ENCODE peak calls at places on chromosome 15, in six cellular contexts. O is mesenchymal stem cell, K is neuronal stem cell, Y is neural progenitor cell, Q is fibroblast of lung, E is HCT116. J is an unnamed sample. For H3K27me3, the result is how much of the 10 kb centered on the place peaks cover.

GRCh38 chr15:83471307-83471866 is 24.2 kb downstream of the SH3GL3 start:
- DNase-seq in O (no peak), K (no peak), Y (no peak), Q (no peak), E (no peak), J (no peak)

GRCh38 chr15:22979699-22980188 is 424 bp downstream of the CYFIP1 start:
- DNase-seq in O (peak), K (peak), Y (peak), Q (peak), E (no peak), J (peak)

GRCh38 chr15:68581725-68582124 is 2.9 kb downstream of the CORO2B start:
- DNase-seq in O (no peak), K (no peak), Y (no peak), Q (no peak), E (no peak), J (no peak)

GRCh38 chr15:49343546-49343945 is 79.5 kb upstream of the FGF7 start:
- DNase-seq in O (no peak), K (no peak), Y (no peak), Q (no peak), E (no peak), J (peak)

GRCh38 chr15:65653781-65654521 is 32.2 kb downstream of the SLC24A1 start:
- DNase-seq in O (peak), K (no peak), Y (no peak), Q (no peak), E (no peak), J (peak)

GRCh38 chr15:25795712-25796111 is 67.4 kb downstream of the ATP10A start:
- DNase-seq in O (no peak), K (no peak), Y (no peak), Q (no peak), E (no peak), J (no peak)

GRCh38 chr15:39244776-39245175 is 336.1 kb upstream of the THBS1 start:
- DNase-seq in O (no peak), K (no peak), Y (no peak), Q (no peak), E (no peak), J (no peak)

GRCh38 chr15:96293446-96293845 is 37.1 kb upstream of the NR2F2 start:
- DNase-seq in O (no peak), K (no peak), Y (no peak), Q (peak), E (no peak), J (no peak)

GRCh38 chr15:33243869-33244268 is 49.4 kb upstream of the FMN1 start:
- DNase-seq in O (peak), K (no peak), Y (no peak), Q (peak), E (no peak), J (peak)

GRCh38 chr15:48084759-48085420 is 35.9 kb upstream of the SLC24A5 start:
- DNase-seq in O (peak), K (peak), Y (peak), Q (peak), E (no peak), J (peak)

GRCh38 chr15:79349526-79349925 is 38.6 kb downstream of the TMED3 start:
- DNase-seq in O (peak), K (no peak), Y (no peak), Q (no peak), E (no peak), J (no peak)

GRCh38 chr15:59492389-59493377 is 54.7 kb downstream of the FAM81A start:
- DNase-seq in O (peak), K (peak), Y (peak), Q (peak), E (peak), J (peak)

GRCh38 chr15:69391046-69391757 is 22.9 kb upstream of the KIF23 start:
- DNase-seq in O (no peak), K (no peak), Y (no peak), Q (no peak), E (no peak), J (peak)

GRCh38 chr15:39381517-39381916 is 199.4 kb upstream of the THBS1 start:
- DNase-seq in O (no peak), K (no peak), Y (no peak), Q (peak), E (no peak), J (peak)

GRCh38 chr15:43859546-43859945 is 32.7 kb downstream of the WDR76 start:
- DNase-seq in O (no peak), K (no peak), Y (no peak), Q (no peak), E (no peak), J (no peak)

GRCh38 chr15:41494922-41495735 is 1.5 kb downstream of the ITPKA start:
- DNase-seq in O (peak), K (peak), Y (peak), Q (no peak), E (no peak), J (no peak)
- H3K27ac ChIP-seq in O (no peak), K (no peak), Y (no peak), Q (no peak), E (no peak), J (no peak)

DNA sequence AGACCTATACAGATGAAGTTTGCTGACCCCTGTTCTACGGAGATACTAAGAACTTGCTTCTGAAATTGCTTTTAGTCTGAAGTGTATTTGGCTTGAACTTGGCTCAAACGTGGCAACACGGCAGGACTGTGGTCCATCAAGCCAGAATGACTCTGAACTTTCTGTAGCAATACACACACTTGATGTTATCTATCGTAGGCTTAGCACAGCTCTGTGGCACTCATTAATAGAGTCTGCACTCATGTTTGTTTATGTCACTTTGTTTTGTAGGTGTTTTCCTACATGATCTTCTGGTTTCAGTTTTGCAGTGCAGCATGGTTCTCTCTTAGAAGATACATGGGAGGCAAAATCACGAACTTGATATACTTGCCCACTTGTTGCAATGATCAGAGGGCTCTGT is 298.0 kb downstream of the ADAMTS17 start:
- DNase-seq in O (peak), K (no peak), Y (no peak), Q (no peak), E (no peak), J (peak)
- H3K27me3 ChIP-seq in O (under half), K (under half), Y (under half), Q (under half), E (under half), J (under half)

DNA sequence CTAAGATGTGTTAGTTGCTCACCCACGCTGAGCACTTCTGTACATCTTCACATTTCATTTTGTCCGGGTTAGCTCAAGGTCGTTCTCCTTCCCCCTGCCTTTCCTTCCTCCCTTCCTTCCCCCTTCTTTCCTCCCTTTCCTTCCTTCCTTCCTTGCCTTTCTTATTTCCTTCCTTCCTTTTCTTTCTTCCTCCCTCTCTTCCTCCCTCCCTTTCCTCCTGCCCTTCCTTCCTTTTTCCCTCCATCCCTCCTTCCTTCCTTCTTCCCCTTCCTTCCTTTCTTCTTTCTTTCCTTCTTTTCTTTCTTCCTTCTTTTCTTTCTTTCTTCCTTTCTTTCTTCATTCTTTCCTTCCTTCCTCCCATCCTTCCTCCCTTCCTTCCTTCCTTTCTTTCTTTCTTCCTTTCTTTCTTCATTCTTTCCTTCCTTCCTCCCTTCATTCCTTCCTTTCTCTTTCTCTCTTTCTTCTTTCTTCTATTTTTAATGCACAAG is 129.8 kb downstream of the FAM174B start:
- DNase-seq in O (no peak), K (no peak), Y (no peak), Q (no peak), E (no peak), J (no peak)
- H2AFZ ChIP-seq in O (no peak), K (peak), Y (no peak), Q (no peak), E (no peak), J (no peak)

GRCh38 chr15:46088486-46089437 is 453.9 kb downstream of the SQOR start:
- DNase-seq in O (peak), K (no peak), Y (no peak), Q (peak), E (no peak), J (no peak)
- H3K27ac ChIP-seq in O (no peak), K (no peak), Y (no peak), Q (no peak), E (no peak), J (no peak)

GRCh38 chr15:29945943-29946591 is 123.8 kb upstream of the TJP1 start:
- DNase-seq in O (no peak), K (no peak), Y (no peak), Q (peak), E (no peak), J (peak)
- H3K27me3 ChIP-seq in O (under half), K (under half), Y (under half), Q (under half), E (under half), J (under half)

GRCh38 chr15:91022832-91023129 is 387 bp upstream of the VPS33B start:
- DNase-seq in O (no peak), K (no peak), Y (no peak), Q (no peak), E (no peak), J (no peak)
- H2AFZ ChIP-seq in O (peak), K (peak), Y (peak), Q (peak), E (peak), J (peak)